ENCODE peak calls at places on chromosomes 3 and 15, in seven cellular contexts. K is IMR-90, J is H9, M is mesendoderm, C is neuronal stem cell, P is H1, S is trophoblast cell. F is an unnamed sample.

GRCh38 chr3:195466251-195466650 is 23.4 kb upstream of the ACAP2 start:
- DNase-seq in K (no peak), J (no peak), M (no peak), C (no peak), P (no peak), S (no peak), F (no peak)

GRCh38 chr3:16723994-16724393 is 118.8 kb upstream of the DAZL start:
- DNase-seq in K (peak), J (peak), M (peak), C (peak), P (no peak), S (peak), F (peak)

GRCh38 chr15:60363024-60363674 is 34.6 kb downstream of the ANXA2 start:
- DNase-seq in K (no peak), J (no peak), M (no peak), C (no peak), P (no peak), S (no peak), F (peak)

GRCh38 chr3:143216709-143217182 is 97.2 kb downstream of the CHST2 start:
- DNase-seq in K (no peak), J (no peak), M (no peak), C (no peak), P (no peak), S (no peak), F (peak)

GRCh38 chr3:187765342-187765741 is 20.1 kb upstream of the BCL6 start:
- DNase-seq in K (peak), J (no peak), M (no peak), C (no peak), P (no peak), S (no peak), F (no peak)

GRCh38 chr3:67529915-67530314 is 124.5 kb downstream of the SUCLG2 start:
- DNase-seq in K (peak), J (no peak), M (no peak), C (no peak), P (no peak), S (no peak), F (peak)

GRCh38 chr3:81545572-81545971 is 215.9 kb downstream of the GBE1 start:
- DNase-seq in K (peak), J (no peak), M (no peak), C (no peak), P (no peak), S (peak), F (peak)

GRCh38 chr3:196016485-196016884 is 65.4 kb downstream of the TFRC start:
- DNase-seq in K (peak), J (no peak), M (no peak), C (no peak), P (no peak), S (no peak), F (peak)

GRCh38 chr15:69729167-69729748 is 276.6 kb downstream of the RPLP1 start:
- DNase-seq in K (peak), J (peak), M (peak), C (no peak), P (no peak), S (peak), F (peak)

GRCh38 chr3:184565421-184566211 is 4.0 kb downstream of the EPHB3 start:
- DNase-seq in K (peak), J (no peak), M (peak), C (no peak), P (no peak), S (peak), F (peak)

GRCh38 chr3:124246949-124247348 is 255.0 kb upstream of the ROPN1 start:
- DNase-seq in K (peak), J (no peak), M (no peak), C (no peak), P (no peak), S (peak), F (no peak)

GRCh38 chr15:78365931-78366330 is 25.8 kb downstream of the CRABP1 start:
- DNase-seq in K (no peak), J (no peak), M (no peak), C (no peak), P (no peak), S (no peak), F (no peak)

GRCh38 chr3:8220291-8220690 is 281.3 kb upstream of the LMCD1 start:
- DNase-seq in K (no peak), J (no peak), M (no peak), C (no peak), P (no peak), S (no peak), F (no peak)

GRCh38 chr15:77715860-77716259 is 83.1 kb upstream of the LINGO1 start:
- DNase-seq in K (no peak), J (no peak), M (no peak), C (no peak), P (no peak), S (no peak), F (no peak)

GRCh38 chr3:33315826-33316225 is 38.6 kb downstream of the FBXL2 start:
- DNase-seq in K (peak), J (no peak), M (no peak), C (no peak), P (no peak), S (peak), F (peak)

GRCh38 chr3:126342991-126343661 is 14.1 kb downstream of the KLF15 start:
- DNase-seq in K (peak), J (peak), M (peak), C (peak), P (no peak), S (no peak), F (no peak)

GRCh38 chr3:127565711-127566110 is 24.8 kb downstream of the TPRA1 start:
- DNase-seq in K (no peak), J (no peak), M (peak), C (no peak), P (no peak), S (no peak), F (no peak)
- H2AK5ac ChIP-seq in K (no peak), J (no peak), M (no peak), C (peak), P (no peak), S (no peak), F (no peak)

GRCh38 chr3:12946134-12946533 is 104.8 kb upstream of the RPL32 start:
- DNase-seq in K (no peak), J (no peak), M (no peak), C (no peak), P (no peak), S (no peak), F (no peak)
- H2AK5ac ChIP-seq in K (no peak), J (no peak), M (no peak), C (no peak), P (no peak), S (no peak), F (no peak)

DNA sequence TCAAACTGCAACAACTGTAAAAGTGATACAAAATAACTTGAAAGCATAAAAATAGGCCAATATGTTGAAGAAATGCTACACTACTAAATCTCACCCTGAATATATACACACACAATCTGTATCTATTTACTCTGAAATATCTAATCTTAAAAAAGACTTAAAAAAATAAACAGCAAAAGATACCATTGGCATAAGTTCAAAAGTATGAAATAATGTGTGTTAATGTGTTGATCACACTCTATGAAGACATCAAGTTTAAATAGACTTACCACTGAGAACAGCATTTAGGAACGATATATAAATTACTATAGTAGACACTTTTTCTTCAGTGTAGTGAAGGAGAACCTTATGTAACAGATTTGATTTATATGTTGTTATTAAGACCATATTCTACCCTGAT is 14.1 kb upstream of the SATB1 start:
- DNase-seq in K (no peak), J (no peak), M (no peak), C (no peak), P (no peak), S (no peak), F (no peak)
- H2AK5ac ChIP-seq in K (no peak), J (no peak), M (no peak), C (no peak), P (no peak), S (no peak), F (no peak)

DNA sequence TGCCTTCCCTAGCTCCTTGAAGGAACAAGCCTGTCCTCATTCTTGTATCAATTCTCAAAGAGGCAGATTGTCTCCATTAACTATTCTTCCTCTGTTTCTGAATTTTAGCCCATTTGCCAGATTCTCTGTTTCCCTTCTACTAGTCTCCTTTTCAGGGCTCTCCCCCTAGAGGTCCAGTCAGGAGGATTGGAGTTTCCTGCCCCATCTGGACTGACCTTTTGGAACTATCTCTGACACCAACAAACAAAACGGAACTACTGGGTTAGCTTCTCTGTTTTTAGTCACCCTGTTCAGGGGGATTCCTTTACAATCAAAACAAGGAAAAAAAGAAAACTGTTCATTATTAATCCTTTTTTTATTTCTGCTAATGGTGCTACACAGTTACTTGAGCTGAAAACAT is 10.2 kb upstream of the KPNA4 start:
- DNase-seq in K (no peak), J (no peak), M (no peak), C (no peak), P (no peak), S (no peak), F (no peak)
- H2AK5ac ChIP-seq in K (no peak), J (no peak), M (no peak), C (no peak), P (no peak), S (no peak), F (no peak)

DNA sequence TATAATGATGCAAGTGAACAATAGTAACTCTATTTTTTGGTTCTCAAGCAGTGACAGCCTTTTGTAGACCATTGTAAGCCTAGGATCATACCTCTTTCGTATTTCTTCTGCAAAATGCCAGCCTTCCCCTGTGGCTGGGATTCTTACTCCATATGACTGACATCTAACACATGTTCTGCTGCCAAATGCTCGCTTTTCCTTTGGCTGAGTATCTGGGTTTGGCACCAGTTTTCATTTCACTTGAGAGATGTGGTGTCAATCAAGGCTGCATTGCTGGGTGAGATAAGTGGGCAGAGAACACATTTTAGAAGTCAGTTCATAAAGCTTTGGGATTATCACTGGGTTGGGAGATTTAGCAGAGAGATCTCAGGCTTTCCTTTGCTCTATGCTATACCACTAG is 514.7 kb upstream of the SGO1 start:
- DNase-seq in K (no peak), J (no peak), M (no peak), C (no peak), P (no peak), S (no peak), F (no peak)
- H2AK5ac ChIP-seq in K (no peak), J (no peak), M (no peak), C (no peak), P (no peak), S (no peak), F (no peak)

DNA sequence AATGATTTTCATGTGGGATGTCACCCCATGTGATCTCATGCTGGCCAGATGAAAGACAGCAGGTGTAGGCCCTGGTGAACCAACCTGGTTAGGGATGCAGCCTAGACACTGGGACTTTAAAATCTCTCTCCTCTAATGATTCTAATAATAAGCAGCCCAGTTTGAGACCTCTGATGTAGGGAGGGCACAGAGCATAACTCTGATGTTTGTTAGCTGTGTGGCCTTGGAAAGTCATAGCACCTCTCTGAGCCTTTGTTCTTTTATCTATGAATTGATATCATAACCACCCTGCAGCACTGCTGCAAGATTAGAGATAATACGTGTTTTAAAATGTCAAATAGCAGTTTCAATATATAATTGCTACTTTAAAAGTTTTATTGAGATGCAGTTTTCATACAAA is 106.0 kb downstream of the RPL22L1 start:
- DNase-seq in K (no peak), J (no peak), M (no peak), C (no peak), P (no peak), S (no peak), F (no peak)
- H2AK5ac ChIP-seq in K (peak), J (no peak), M (no peak), C (no peak), P (no peak), S (no peak), F (no peak)

DNA sequence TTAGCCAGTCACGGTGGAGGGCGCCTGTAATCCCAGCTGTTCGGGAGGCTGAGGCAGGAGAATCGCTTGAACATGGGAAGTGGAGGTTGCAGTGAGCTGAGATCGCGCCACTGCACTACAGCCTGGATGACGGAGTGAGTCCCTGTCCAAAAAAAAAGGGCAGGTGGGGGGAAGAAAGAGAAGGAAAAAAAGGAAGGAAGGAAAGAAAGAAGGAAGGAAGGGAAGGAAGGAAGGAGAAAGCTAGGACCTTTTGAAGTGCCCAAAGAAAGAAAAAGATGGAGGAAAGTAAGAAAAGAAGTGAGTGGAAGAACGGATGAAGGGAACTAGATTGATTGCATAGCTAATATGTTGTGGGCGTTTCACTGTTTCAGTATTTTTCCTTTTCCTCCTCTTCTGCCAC is 41.9 kb downstream of the BHLHE40 start:
- DNase-seq in K (no peak), J (no peak), M (no peak), C (no peak), P (no peak), S (no peak), F (no peak)
- H2AK5ac ChIP-seq in K (peak), J (no peak), M (peak), C (no peak), P (no peak), S (peak), F (peak)

GRCh38 chr15:38826880-38827279 is 262.3 kb upstream of the RASGRP1 start:
- DNase-seq in K (peak), J (no peak), M (no peak), C (no peak), P (no peak), S (no peak), F (no peak)

GRCh38 chr15:38823272-38823671 is 258.7 kb upstream of the RASGRP1 start:
- DNase-seq in K (no peak), J (no peak), M (no peak), C (no peak), P (no peak), S (peak), F (no peak)

GRCh38 chr15:38828031-38828532 is 263.5 kb upstream of the RASGRP1 start:
- DNase-seq in K (peak), J (no peak), M (no peak), C (no peak), P (no peak), S (no peak), F (no peak)

GRCh38 chr15:38824719-38825118 is 260.1 kb upstream of the RASGRP1 start:
- DNase-seq in K (no peak), J (no peak), M (no peak), C (no peak), P (no peak), S (no peak), F (no peak)

GRCh38 chr15:38829086-38829485 is 264.5 kb upstream of the RASGRP1 start:
- DNase-seq in K (no peak), J (no peak), M (no peak), C (no peak), P (no peak), S (no peak), F (no peak)
- H2AK5ac ChIP-seq in K (no peak), J (no peak), M (no peak), C (no peak), P (no peak), S (no peak), F (no peak)

GRCh38 chr15:72902245-72902928 is 118.8 kb upstream of the ADPGK start:
- DNase-seq in K (peak), J (no peak), M (no peak), C (no peak), P (no peak), S (no peak), F (peak)
- H2AK5ac ChIP-seq in K (peak), J (no peak), M (no peak), C (no peak), P (no peak), S (no peak), F (no peak)

GRCh38 chr3:127949446-127949845 is 34.4 kb downstream of the KBTBD12 start:
- DNase-seq in K (no peak), J (no peak), M (no peak), C (no peak), P (no peak), S (no peak), F (no peak)
- H2AK5ac ChIP-seq in K (no peak), J (no peak), M (no peak), C (no peak), P (no peak), S (no peak), F (no peak)